ENCODE peak calls at places on chromosomes 3 and 15, in six cellular contexts. O, F, Q, U, D and H are unnamed samples.

GRCh38 chr3:5304789-5305680 is 117.5 kb downstream of the EDEM1 start:
- DNase-seq in O (no peak), F (peak), Q (peak), U (peak), D (peak), H (peak)

GRCh38 chr15:98952381-98952803 is 55.2 kb downstream of the PGPEP1L start:
- DNase-seq in O (no peak), F (no peak), Q (no peak), U (peak), D (peak), H (peak)

GRCh38 chr3:35505181-35505580 is 134.1 kb upstream of the ARPP21 start:
- DNase-seq in O (no peak), F (no peak), Q (no peak), U (no peak), D (peak), H (no peak)

GRCh38 chr3:195932418-195933043 is 24.2 kb upstream of the TNK2 start:
- DNase-seq in O (no peak), F (no peak), Q (no peak), U (no peak), D (no peak), H (no peak)

GRCh38 chr3:104750581-104750980 is 616.1 kb upstream of the ALCAM start:
- DNase-seq in O (no peak), F (no peak), Q (peak), U (no peak), D (no peak), H (no peak)

GRCh38 chr3:129228891-129229585 is 20.4 kb upstream of the COPG1 start:
- DNase-seq in O (no peak), F (peak), Q (peak), U (no peak), D (no peak), H (no peak)

GRCh38 chr15:72369964-72370363 is 5.8 kb downstream of the HEXA start:
- DNase-seq in O (no peak), F (peak), Q (no peak), U (no peak), D (no peak), H (no peak)

GRCh38 chr15:46556559-46556958 is 921.7 kb downstream of the SQOR start:
- DNase-seq in O (no peak), F (no peak), Q (no peak), U (no peak), D (no peak), H (no peak)

GRCh38 chr3:59006791-59007517 is 42.9 kb downstream of the CFAP20DC start:
- DNase-seq in O (peak), F (peak), Q (no peak), U (no peak), D (no peak), H (peak)

GRCh38 chr15:90211440-90212168 is 10.5 kb downstream of the SEMA4B start:
- DNase-seq in O (no peak), F (peak), Q (no peak), U (no peak), D (no peak), H (no peak)

GRCh38 chr15:90347666-90348065 is 4.4 kb upstream of the ZNF774 start:
- DNase-seq in O (no peak), F (no peak), Q (no peak), U (no peak), D (no peak), H (no peak)

GRCh38 chr3:18036486-18036885 is 294.1 kb upstream of the TBC1D5 start:
- DNase-seq in O (no peak), F (no peak), Q (no peak), U (no peak), D (no peak), H (no peak)

GRCh38 chr15:81091889-81092558 is 42.0 kb upstream of the CFAP161 start:
- DNase-seq in O (no peak), F (peak), Q (peak), U (no peak), D (no peak), H (no peak)

GRCh38 chr3:8441969-8442559 is 59.6 kb upstream of the LMCD1 start:
- DNase-seq in O (no peak), F (peak), Q (peak), U (peak), D (no peak), H (peak)

GRCh38 chr3:38031022-38031994 is 1.9 kb upstream of the PLCD1 start:
- DNase-seq in O (no peak), F (peak), Q (no peak), U (no peak), D (no peak), H (no peak)

GRCh38 chr15:48143856-48144255 is 23.1 kb downstream of the SLC24A5 start:
- DNase-seq in O (no peak), F (peak), Q (no peak), U (no peak), D (no peak), H (no peak)

GRCh38 chr3:128317101-128317697 is 149.5 kb downstream of the DNAJB8 start:
- DNase-seq in O (no peak), F (no peak), Q (no peak), U (no peak), D (no peak), H (no peak)

GRCh38 chr3:122357828-122358617 is 25.0 kb downstream of the MIX23 start:
- DNase-seq in O (no peak), F (peak), Q (no peak), U (no peak), D (no peak), H (no peak)

GRCh38 chr3:49158108-49158709 is 7.9 kb downstream of the CCDC71 start:
- DNase-seq in O (no peak), F (peak), Q (no peak), U (no peak), D (peak), H (peak)

GRCh38 chr15:67832965-67833503 is 6.8 kb downstream of the RNU6-1 start:
- DNase-seq in O (no peak), F (no peak), Q (no peak), U (no peak), D (no peak), H (no peak)

GRCh38 chr3:65741540-65741939 is 297.2 kb downstream of the MAGI1 start:
- DNase-seq in O (no peak), F (no peak), Q (no peak), U (no peak), D (no peak), H (no peak)

GRCh38 chr3:152071924-152072323 is 196.8 kb upstream of the MBNL1 start:
- DNase-seq in O (no peak), F (peak), Q (no peak), U (peak), D (no peak), H (peak)

GRCh38 chr3:75171632-75172230 is 492.4 kb upstream of the FRG2C start:
- DNase-seq in O (no peak), F (peak), Q (no peak), U (no peak), D (no peak), H (peak)

GRCh38 chr3:58731673-58732072 is 65.1 kb upstream of the FAM3D start:
- DNase-seq in O (no peak), F (no peak), Q (no peak), U (no peak), D (no peak), H (no peak)

GRCh38 chr15:40982855-40983254 is 29.6 kb downstream of the CHAC1 start:
- DNase-seq in O (no peak), F (no peak), Q (no peak), U (no peak), D (no peak), H (no peak)

GRCh38 chr15:70097337-70098169 is at the start of gene TLE3:
- DNase-seq in O (peak), F (peak), Q (peak), U (peak), D (peak), H (peak)
- TF ChIP-seq CTCF in O (peak), F (peak), Q (peak), U (peak), D (peak), H (no peak)

GRCh38 chr3:15049584-15049983 is 15.5 kb downstream of the MRPS25 start:
- DNase-seq in O (no peak), F (no peak), Q (no peak), U (no peak), D (no peak), H (no peak)

GRCh38 chr3:15050405-15051092 is 14.6 kb downstream of the MRPS25 start:
- DNase-seq in O (no peak), F (no peak), Q (no peak), U (peak), D (no peak), H (peak)

GRCh38 chr3:15052335-15053242 is 12.5 kb downstream of the MRPS25 start:
- DNase-seq in O (no peak), F (no peak), Q (no peak), U (no peak), D (no peak), H (no peak)

GRCh38 chr3:15053541-15053940 is 11.6 kb downstream of the MRPS25 start:
- DNase-seq in O (no peak), F (no peak), Q (no peak), U (no peak), D (no peak), H (no peak)

DNA sequence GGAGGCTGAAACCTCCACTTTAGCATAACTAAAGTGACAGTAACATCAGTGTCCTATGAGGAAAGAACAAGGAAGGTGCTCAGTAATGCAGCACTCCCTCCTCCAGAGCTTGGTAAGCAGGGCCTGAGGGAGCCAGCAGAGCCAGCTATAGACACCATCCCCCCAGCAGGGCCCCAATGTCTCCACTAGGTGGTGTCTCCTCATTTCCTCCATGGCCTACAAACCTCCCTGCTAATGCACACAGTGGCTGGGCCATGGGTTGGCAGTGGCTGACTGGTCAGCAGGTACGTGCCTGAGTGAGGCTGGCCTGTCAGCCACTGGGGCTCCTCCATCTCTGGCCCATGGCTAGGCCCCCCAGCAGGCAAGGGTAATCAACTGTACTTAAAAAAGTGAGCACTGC is 13.6 kb downstream of the MRPS25 start:
- DNase-seq in O (no peak), F (peak), Q (no peak), U (peak), D (peak), H (peak)
- TF ChIP-seq CTCF in O (peak), F (peak), Q (peak), U (peak), D (peak), H (peak)

GRCh38 chr15:85615930-85616329 is 178.8 kb downstream of the KLHL25 start:
- DNase-seq in O (no peak), F (no peak), Q (no peak), U (peak), D (peak), H (peak)
- TF ChIP-seq CTCF in O (peak), F (peak), Q (peak), U (peak), D (peak), H (peak)

GRCh38 chr15:31263751-31264533 is 62.7 kb upstream of the KLF13 start:
- DNase-seq in O (peak), F (peak), Q (no peak), U (no peak), D (peak), H (peak)
- TF ChIP-seq CTCF in O (no peak), F (no peak), Q (no peak), U (no peak), D (peak), H (no peak)

DNA sequence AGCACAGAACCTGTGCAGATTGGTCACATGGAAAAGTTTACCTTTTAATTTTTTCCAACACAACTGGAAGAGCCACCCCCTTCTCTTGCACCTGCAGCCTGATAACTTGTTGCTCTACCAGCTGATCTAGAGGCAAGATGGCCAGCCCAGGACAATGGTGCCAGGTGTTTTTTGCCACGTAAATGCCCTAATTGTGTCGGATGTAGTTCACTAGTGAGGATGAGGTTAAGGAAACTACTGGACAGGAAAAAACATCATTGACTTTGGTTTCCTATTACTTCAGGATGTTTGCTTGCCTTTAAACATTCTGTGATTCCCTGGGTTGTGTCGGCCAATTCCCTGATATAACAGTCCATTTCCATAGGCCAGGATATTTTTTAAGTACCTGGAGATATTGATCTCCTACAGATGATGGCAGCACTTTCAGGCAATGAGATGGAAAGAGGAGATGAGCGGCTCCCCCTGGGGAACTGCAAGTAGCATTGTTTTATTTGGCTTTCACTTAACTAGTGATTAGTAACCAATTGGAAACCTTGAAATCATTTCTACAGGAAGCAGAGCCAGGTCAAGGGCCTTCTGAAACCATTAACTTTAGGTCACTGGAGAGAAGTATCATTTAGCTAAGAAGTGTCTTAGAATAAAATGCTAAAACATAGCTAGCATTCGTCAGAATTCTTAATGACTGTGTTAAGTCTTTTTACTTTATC is 72.5 kb downstream of the OSBPL10 start:
- DNase-seq in O (no peak), F (peak), Q (no peak), U (no peak), D (no peak), H (no peak)
- TF ChIP-seq CTCF in O (no peak), F (peak), Q (peak), U (no peak), D (peak), H (no peak)

DNA sequence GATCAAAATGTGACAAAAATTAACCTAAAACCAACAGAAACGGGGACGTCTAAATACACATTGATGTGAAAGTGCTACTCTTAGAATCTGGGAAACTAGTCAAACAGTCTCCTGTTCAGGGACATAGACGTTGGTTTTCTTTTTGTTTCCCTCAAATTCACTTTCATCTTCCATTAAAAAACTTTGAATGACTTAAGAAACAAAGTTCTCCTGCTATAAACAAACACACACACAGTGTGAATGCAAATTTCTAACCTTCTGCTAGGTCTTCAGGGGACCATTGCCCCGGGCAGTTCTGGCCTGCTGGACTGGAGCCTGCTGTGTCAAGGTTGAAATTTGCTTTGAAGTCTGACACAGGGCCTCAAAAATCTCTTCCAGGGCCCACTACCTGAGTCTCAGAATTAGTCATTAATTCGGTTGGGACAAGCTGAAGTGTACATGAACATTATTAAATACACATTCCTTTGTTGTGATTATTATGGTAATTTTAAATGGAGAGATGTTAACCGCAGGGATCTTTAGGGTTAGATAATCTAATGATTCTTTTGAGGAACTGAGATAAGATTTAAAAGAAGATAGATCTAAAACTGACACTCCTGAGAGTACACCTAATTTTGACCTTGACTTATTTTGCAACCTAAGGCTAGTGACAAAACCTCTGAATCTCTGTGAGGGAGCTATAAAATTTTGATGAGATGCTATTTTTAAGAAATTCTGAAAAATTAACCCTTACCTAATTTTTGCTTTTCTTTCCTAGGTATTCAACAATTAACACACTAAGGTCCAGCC is 1260.4 kb downstream of the ROBO1 start:
- DNase-seq in O (no peak), F (peak), Q (no peak), U (no peak), D (no peak), H (no peak)
- TF ChIP-seq CTCF in O (no peak), F (no peak), Q (no peak), U (no peak), D (no peak), H (no peak)

GRCh38 chr3:60323180-60323579 is 928.1 kb downstream of the FHIT start:
- DNase-seq in O (no peak), F (no peak), Q (no peak), U (no peak), D (no peak), H (no peak)
- TF ChIP-seq CTCF in O (no peak), F (no peak), Q (no peak), U (no peak), D (peak), H (no peak)

DNA sequence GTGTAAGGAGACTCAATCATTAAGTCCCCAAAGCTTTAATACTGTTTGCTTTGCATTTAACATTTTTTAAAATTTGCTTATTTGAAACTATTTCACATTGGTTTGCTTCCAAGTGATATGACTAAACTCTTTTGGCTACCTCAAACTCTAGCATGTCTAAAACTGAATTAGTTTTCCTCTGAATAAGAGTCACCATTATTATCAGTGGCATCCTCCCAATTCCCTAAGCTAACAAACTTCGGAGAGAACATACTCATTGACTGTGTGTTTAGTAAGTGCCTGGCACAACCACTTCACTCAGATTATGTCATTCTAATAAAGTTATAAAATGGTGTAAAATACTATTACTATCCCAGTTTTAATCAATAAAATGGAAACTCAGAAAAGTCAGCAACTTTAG is 21.9 kb downstream of the ATOSA start:
- DNase-seq in O (no peak), F (peak), Q (no peak), U (no peak), D (no peak), H (no peak)
- TF ChIP-seq CTCF in O (no peak), F (no peak), Q (no peak), U (no peak), D (no peak), H (no peak)

DNA sequence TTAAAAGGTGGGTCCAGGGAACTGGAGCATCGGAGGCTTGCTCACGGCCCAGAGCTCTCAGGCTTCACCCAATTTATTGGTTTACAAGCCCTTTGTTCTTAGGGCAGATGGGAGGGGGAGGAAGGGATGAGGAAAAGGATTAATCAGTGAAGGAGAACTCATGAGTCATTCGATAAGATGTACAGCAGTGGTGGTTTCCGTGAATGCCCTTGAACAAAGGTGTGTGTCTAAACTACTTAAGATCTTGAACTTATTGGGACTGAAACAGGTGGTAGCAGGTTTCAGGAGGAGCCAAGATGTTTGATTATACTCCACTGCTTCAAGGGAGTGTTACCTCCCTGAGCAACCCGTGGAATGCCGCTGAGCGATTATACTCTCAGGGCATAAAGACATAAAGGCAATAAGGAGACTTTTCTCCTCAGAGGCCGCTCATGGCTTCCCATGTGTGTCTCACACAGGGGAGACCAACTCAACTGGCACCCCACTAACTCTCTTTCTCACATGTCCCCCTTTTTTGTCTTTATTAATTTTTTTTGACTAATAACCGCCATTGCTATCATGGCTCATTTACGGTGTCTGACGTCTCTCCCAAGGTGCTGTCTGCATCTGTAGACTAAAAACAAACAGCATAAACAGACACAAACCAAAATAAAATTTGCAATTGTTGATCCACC is 17.3 kb upstream of the SLC28A2 start:
- DNase-seq in O (no peak), F (no peak), Q (no peak), U (no peak), D (no peak), H (no peak)
- TF ChIP-seq CTCF in O (no peak), F (no peak), Q (no peak), U (no peak), D (no peak), H (no peak)